ENCODE peak calls at places on chromosome 20, in eight cellular contexts. I is GM13977, A is mesenchymal stem cell, Z is NCI-H460, O is naive B cell, R is ureter, J is SK-MEL-5, N is non-pigmented ciliary epithelial cell. Y is an unnamed sample.

GRCh38 chr20:37200926-37201826 is 21.8 kb upstream of the MROH8 start:
- DNase-seq in Z (no peak), I (no peak), J (no peak), R (no peak), O (no peak), A (no peak), N (no peak), Y (no peak)

GRCh38 chr20:461254-462198 is 807 bp downstream of the TBC1D20 start:
- DNase-seq in O (peak; percentile 51), A (peak; percentile 73), Z (no peak), J (peak; percentile 35), N (no peak), I (peak; percentile 74), R (peak; percentile 60), Y (peak; percentile 61)

GRCh38 chr20:41524980-41525613 is 93.1 kb downstream of the CHD6 start:
- DNase-seq in R (peak; percentile 68), N (peak; percentile 41), Z (no peak), J (no peak), A (no peak), O (no peak), I (no peak), Y (no peak)

GRCh38 chr20:3751664-3752385 is 15.7 kb downstream of the ADISSP start:
- DNase-seq in A (peak; percentile 37), N (no peak), I (no peak), Z (peak; percentile 12), J (peak; percentile 79), R (no peak), O (peak; percentile 59), Y (no peak)

GRCh38 chr20:17969884-17970409 is 1.1 kb downstream of the MGME1 start:
- DNase-seq in O (peak; percentile 77), A (no peak), J (peak; percentile 56), R (peak; percentile 48), I (peak; percentile 63), N (peak; percentile 55), Z (no peak), Y (peak; percentile 77)

GRCh38 chr20:36167826-36168634 is 13.5 kb downstream of the EPB41L1 start:
- DNase-seq in N (no peak), R (no peak), Z (peak; percentile 82), I (no peak), A (peak; percentile 72), O (no peak), J (no peak), Y (no peak)

GRCh38 chr20:7930386-7930785 is 9.9 kb downstream of the HAO1 start:
- DNase-seq in N (no peak), O (no peak), I (no peak), A (no peak), R (no peak), J (no peak), Z (no peak), Y (no peak)

GRCh38 chr20:62142252-62143117 is 709 bp downstream of the PSMA7 start:
- DNase-seq in I (no peak), R (no peak), A (no peak), O (no peak), N (no peak), J (no peak), Z (no peak), Y (peak; percentile 11)

GRCh38 chr20:24027229-24027628 is 38.6 kb upstream of the GGTLC1 start:
- DNase-seq in J (peak; percentile 60), Z (no peak), N (no peak), A (no peak), R (peak; percentile 64), O (peak; percentile 49), I (no peak), Y (peak; percentile 91)

GRCh38 chr20:48457261-48458002 is 370.4 kb downstream of the PREX1 start:
- DNase-seq in N (no peak), O (no peak), J (no peak), Z (no peak), R (no peak), A (no peak), I (peak; percentile 61), Y (no peak)

GRCh38 chr20:63253438-63254236 is 626 bp downstream of the NKAIN4 start:
- DNase-seq in J (no peak), Z (no peak), N (no peak), O (no peak), I (peak; percentile 61), R (no peak), A (peak; percentile 18), Y (no peak)

GRCh38 chr20:9409352-9409751 is 105.0 kb upstream of the LAMP5 start:
- DNase-seq in A (peak; percentile 19), O (no peak), N (no peak), I (no peak), R (no peak), Z (no peak), J (no peak), Y (no peak)

GRCh38 chr20:60512436-60512835 is 554.2 kb downstream of the CDH26 start:
- DNase-seq in I (no peak), A (no peak), R (no peak), Z (peak; percentile 8), O (no peak), J (peak; percentile 96), N (peak; percentile 24), Y (no peak)

Y was measured in MM.1S.